ENCODE peak calls at places on chromosomes 3 and 15, in nine cellular contexts. Q is left ventricle myocardium inferior, D is WERI-Rb-1, A is lower lobe of right lung, Y is heart left ventricle, O is GM06990, X is GM12865, T is cardiac muscle cell, N is brain microvascular endothelial cell. P is an unnamed sample.

GRCh38 chr3:186825294-186825821 is 17.2 kb upstream of the ADIPOQ start:
- DNase-seq in Q (no peak), D (peak; percentile 38), A (peak; percentile 50), Y (no peak), O (no peak), X (peak; percentile 18), T (peak; percentile 80), N (peak; percentile 77), P (peak; percentile 56)

GRCh38 chr3:128073185-128073725 is 21.0 kb downstream of the SEC61A1 start:
- DNase-seq in Q (no peak), D (no peak), A (no peak), Y (no peak), O (no peak), X (no peak), T (no peak), N (no peak), P (no peak)

GRCh38 chr3:119497824-119498187 is 541 bp upstream of the TIMMDC1 start:
- DNase-seq in Q (no peak), D (no peak), A (no peak), Y (no peak), O (no peak), X (peak; percentile 18), T (peak; percentile 29), N (no peak), P (no peak)

GRCh38 chr3:55547086-55547666 is 60.1 kb upstream of the WNT5A start:
- DNase-seq in Q (no peak), D (no peak), A (no peak), Y (no peak), O (no peak), X (no peak), T (no peak), N (no peak), P (no peak)

GRCh38 chr15:37701230-37701629 is 233.2 kb upstream of the TMCO5A start:
- DNase-seq in Q (no peak), D (no peak), A (no peak), Y (no peak), O (no peak), X (no peak), T (no peak), N (no peak), P (no peak)

GRCh38 chr3:181719298-181719859 is 7.7 kb downstream of the SOX2 start:
- DNase-seq in Q (no peak), D (no peak), A (no peak), Y (no peak), O (peak; percentile 67), X (no peak), T (no peak), N (no peak), P (no peak)

GRCh38 chr15:63497642-63498100 is 6.7 kb upstream of the USP3 start:
- DNase-seq in Q (peak; percentile 41), D (no peak), A (peak; percentile 88), Y (no peak), O (peak; percentile 73), X (peak; percentile 81), T (peak; percentile 43), N (no peak), P (peak; percentile 64)

GRCh38 chr3:7204848-7205156 is 343.9 kb downstream of the GRM7 start:
- DNase-seq in Q (no peak), D (no peak), A (no peak), Y (no peak), O (no peak), X (no peak), T (no peak), N (no peak), P (no peak)

GRCh38 chr3:112378989-112379692 is 46.2 kb downstream of the CD200 start:
- DNase-seq in Q (no peak), D (no peak), A (no peak), Y (no peak), O (no peak), X (no peak), T (peak; percentile 98), N (peak; percentile 92), P (no peak)

GRCh38 chr15:93037341-93038063 is 51.5 kb downstream of the RGMA start:
- DNase-seq in Q (peak; percentile 69), D (peak; percentile 62), A (peak; percentile 78), Y (peak; percentile 62), O (no peak), X (no peak), T (peak; percentile 55), N (peak; percentile 25), P (no peak)

GRCh38 chr15:97520689-97521088 is 439.8 kb upstream of the ARRDC4 start:
- DNase-seq in Q (no peak), D (no peak), A (no peak), Y (no peak), O (no peak), X (no peak), T (no peak), N (no peak), P (no peak)

GRCh38 chr3:12351145-12351544 is 62.3 kb downstream of the PPARG start:
- DNase-seq in Q (no peak), D (no peak), A (no peak), Y (no peak), O (no peak), X (no peak), T (peak; percentile 31), N (no peak), P (no peak)

GRCh38 chr3:33401781-33402180 is 38.4 kb downstream of the UBP1 start:
- DNase-seq in Q (no peak), D (no peak), A (no peak), Y (no peak), O (no peak), X (no peak), T (no peak), N (peak; percentile 55), P (no peak)

DNA sequence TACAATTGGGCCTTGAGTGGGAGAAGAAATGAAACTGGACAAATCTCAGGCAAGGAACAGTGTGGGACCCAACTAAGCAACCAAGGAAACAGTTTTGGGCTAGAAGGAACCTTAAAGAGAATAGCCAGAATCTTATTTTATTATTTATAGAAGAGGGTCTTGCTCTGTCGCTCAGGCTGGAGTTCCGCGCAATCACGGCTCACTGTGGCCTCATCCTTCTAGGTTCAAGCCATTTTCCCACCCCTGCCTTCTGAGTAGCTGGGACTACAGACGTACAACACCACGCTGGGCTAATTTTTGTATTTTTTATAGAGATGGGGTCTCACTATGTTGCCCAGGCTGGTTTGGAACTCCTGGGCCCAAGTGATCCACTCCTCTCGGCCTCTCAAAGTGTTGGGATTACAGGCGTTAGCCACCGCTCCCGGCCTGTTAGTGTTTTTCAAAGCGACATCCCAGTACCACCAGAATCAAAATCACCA is 734 bp upstream of the WDR76 start:
- DNase-seq in Q (no peak), D (no peak), A (no peak), Y (no peak), O (no peak), X (no peak), T (no peak), N (no peak), P (no peak)
- H3K4me3 ChIP-seq in Q (peak overlapping the region; percentile 74), D (peak overlapping the region; percentile 86), A (peak overlapping the region; percentile 63), Y (peak overlapping the region; percentile 54), O (no peak overlapping the region), X (peak overlapping the region; percentile 61), T (peak overlapping the region; percentile 24), N (peak overlapping the region; percentile 76), P (peak overlapping the region; percentile 67)

DNA sequence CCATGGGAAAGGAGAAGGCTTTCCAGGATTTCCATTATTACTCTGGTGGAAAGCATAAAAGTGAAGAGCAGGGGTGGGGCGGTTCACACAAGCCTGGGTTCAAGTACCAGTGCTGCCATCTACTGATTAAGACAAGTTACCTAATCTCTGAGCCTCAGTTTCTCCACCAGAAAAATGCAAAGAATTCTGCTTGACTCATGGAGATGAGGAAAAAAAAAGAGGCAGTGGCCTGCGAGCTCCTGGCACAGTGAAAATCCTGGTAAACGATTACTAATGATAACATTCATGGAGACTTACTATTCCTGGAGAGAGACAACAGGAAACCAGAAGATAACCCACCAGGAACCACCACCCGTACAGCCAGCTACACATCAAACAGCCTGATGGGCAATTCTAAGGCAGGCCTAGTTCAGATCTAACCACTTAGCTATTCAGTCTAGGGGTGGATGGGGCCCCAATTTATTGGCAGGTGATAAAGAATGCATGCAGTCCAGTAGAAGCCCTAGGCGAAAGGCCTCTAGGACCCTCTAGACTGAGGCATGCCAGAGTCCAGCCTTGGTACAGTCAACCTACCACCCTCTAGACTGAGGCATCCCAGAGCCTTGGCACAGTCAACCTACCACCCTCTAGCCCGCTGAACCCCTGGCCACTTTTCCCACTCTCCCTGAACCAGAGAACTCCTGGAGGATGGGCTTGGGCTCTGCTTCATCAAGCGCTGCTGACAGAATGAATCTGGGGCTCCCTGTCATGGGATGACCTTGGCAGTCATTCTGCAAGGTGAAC is 2.5 kb downstream of the AMOTL2 start:
- DNase-seq in Q (no peak), D (no peak), A (no peak), Y (no peak), O (no peak), X (no peak), T (peak; percentile 35), N (peak; percentile 56), P (no peak)
- TF ChIP-seq CTCF in Q (no peak), D (no peak), A (no peak), Y (no peak), O (no peak), X (no peak), T (peak; percentile 12), N (no peak), P (no peak)

GRCh38 chr15:73994419-73994883 is at the start of gene PML:
- DNase-seq in Q (peak; percentile 97), D (peak; percentile 98), A (peak; percentile 99), Y (peak; percentile 98), O (peak; percentile 88), X (peak; percentile 96), T (peak; percentile 96), N (peak; percentile 97), P (peak; percentile 93)

GRCh38 chr15:73996267-73996666 is 1.8 kb downstream of the PML start:
- DNase-seq in Q (no peak), D (no peak), A (no peak), Y (no peak), O (no peak), X (no peak), T (no peak), N (no peak), P (no peak)

GRCh38 chr15:73997986-73998385 is 3.5 kb downstream of the PML start:
- DNase-seq in Q (no peak), D (no peak), A (no peak), Y (no peak), O (no peak), X (no peak), T (no peak), N (no peak), P (no peak)

GRCh38 chr15:73994912-73995622 is 551 bp downstream of the PML start:
- DNase-seq in Q (no peak), D (no peak), A (peak; percentile 61), Y (peak; percentile 27), O (no peak), X (no peak), T (peak; percentile 29), N (no peak), P (no peak)

GRCh38 chr15:73996939-73997338 is 2.4 kb downstream of the PML start:
- DNase-seq in Q (no peak), D (no peak), A (no peak), Y (peak; percentile 36), O (no peak), X (peak; percentile 77), T (peak; percentile 61), N (peak; percentile 28), P (no peak)
- H3K4me3 ChIP-seq in Q (peak overlapping the region; percentile 76), D (no peak overlapping the region), A (peak overlapping the region; percentile 75), Y (peak overlapping the region; percentile 77), O (peak overlapping the region; percentile 87), X (peak overlapping the region; percentile 86), T (no peak overlapping the region), N (peak overlapping the region; percentile 12), P (peak overlapping the region; percentile 17)

DNA sequence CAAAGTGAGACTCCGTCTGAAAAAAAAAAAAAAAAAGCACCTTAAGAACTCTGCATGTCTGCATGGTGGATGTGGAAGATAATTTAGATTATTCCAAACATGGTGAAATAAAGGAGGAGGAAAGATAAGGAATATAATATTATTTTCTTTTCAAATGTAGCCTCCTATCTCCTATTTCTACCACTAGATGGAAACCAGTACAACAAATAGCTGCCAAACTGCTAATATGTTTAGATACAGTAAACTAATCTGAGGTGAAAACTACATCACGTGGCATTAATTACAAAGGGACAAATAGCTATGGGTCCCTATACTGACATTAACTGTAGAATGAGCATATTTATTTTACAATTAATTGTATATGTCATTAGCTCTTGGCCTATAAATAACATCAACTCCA is 197.8 kb downstream of the TBC1D5 start:
- DNase-seq in Q (no peak), D (no peak), A (no peak), Y (no peak), O (no peak), X (no peak), T (peak; percentile 11), N (no peak), P (no peak)
- TF ChIP-seq CTCF in Q (peak; percentile 30), D (no peak), A (no peak), Y (no peak), O (peak; percentile 12), X (no peak), T (peak; percentile 37), N (peak; percentile 33), P (no peak)

P was measured in CD8-positive, alpha-beta T cell.